ENCODE peak calls at places on chromosomes 5 and 9, in seven cellular contexts. D is EL, F is brain microvascular endothelial cell, G is dermis blood vessel endothelial cell, K is sigmoid colon, V is sciatic nerve, O is HS-5. Y is an unnamed sample.

GRCh38 chr9:34465468-34465867 is 6.9 kb downstream of the DNAI1 start:
- DNase-seq in D (no peak), G (no peak), F (no peak), V (no peak), K (no peak), O (no peak), Y (no peak)

GRCh38 chr5:170591055-170591454 is 87.2 kb downstream of the KCNIP1 start:
- DNase-seq in K (peak; percentile 20), G (peak; percentile 33), D (no peak), V (no peak), O (peak; percentile 32), F (no peak), Y (no peak)

GRCh38 chr9:134637696-134638502 is 3.7 kb upstream of the COL5A1 start:
- DNase-seq in F (no peak), V (peak; percentile 56), G (peak; percentile 82), K (peak; percentile 47), O (no peak), D (no peak), Y (no peak)

GRCh38 chr9:69579032-69579748 is 93.0 kb downstream of the APBA1 start:
- DNase-seq in G (no peak), D (no peak), K (no peak), O (no peak), V (no peak), F (no peak), Y (no peak)

GRCh38 chr5:135492319-135492626 is 40.1 kb upstream of the TIFAB start:
- DNase-seq in V (peak; percentile 19), F (no peak), D (no peak), O (no peak), K (no peak), G (no peak), Y (no peak)

GRCh38 chr5:60260658-60261057 is 367.1 kb upstream of the PDE4D start:
- DNase-seq in V (no peak), K (no peak), O (no peak), F (no peak), G (no peak), D (peak; percentile 14), Y (no peak)

GRCh38 chr9:132094314-132094791 is 14.7 kb upstream of the MED27 start:
- DNase-seq in K (no peak), D (peak; percentile 81), O (peak; percentile 75), F (peak; percentile 58), G (no peak), V (no peak), Y (no peak)

GRCh38 chr5:125198270-125198974 is 452.0 kb upstream of the ZNF608 start:
- DNase-seq in V (peak; percentile 88), D (peak; percentile 50), G (peak; percentile 81), K (peak; percentile 91), O (no peak), F (peak; percentile 91), Y (peak; percentile 96)

GRCh38 chr5:137190441-137190840 is 308.7 kb downstream of the SPOCK1 start:
- DNase-seq in D (peak; percentile 69), O (peak; percentile 26), G (no peak), V (no peak), K (no peak), F (no peak), Y (no peak)

GRCh38 chr5:133265720-133266575 is 214.1 kb downstream of the HSPA4 start:
- DNase-seq in O (no peak), V (no peak), D (no peak), K (no peak), G (peak; percentile 42), F (no peak), Y (no peak)

GRCh38 chr5:7622498-7622897 is 226.6 kb downstream of the ADCY2 start:
- DNase-seq in V (no peak), O (no peak), K (no peak), D (no peak), F (no peak), G (no peak), Y (no peak)

Y was measured in DMS 273 treated with DMSO at 0.1 percent for 48 hours.